ENCODE peak calls at places on chromosome 10, in six cellular contexts. X is upper lobe of left lung, D is A673, H is sigmoid colon, E is GM23338, U is upper lobe of right lung. M is an unnamed sample.

GRCh38 chr10:79142064-79142491 is 73.3 kb downstream of the ZMIZ1 start:
- DNase-seq in X (no peak), E (no peak), U (no peak), D (no peak), H (peak), M (no peak)

GRCh38 chr10:79059859-79060379 is 8.8 kb upstream of the ZMIZ1 start:
- DNase-seq in E (no peak), U (peak), D (no peak), X (no peak), H (peak), M (no peak)

GRCh38 chr10:115082521-115082920 is 10.6 kb upstream of the ATRNL1 start:
- DNase-seq in H (no peak), X (no peak), U (no peak), D (no peak), E (no peak), M (no peak)

GRCh38 chr10:78292987-78293865 is 259.6 kb downstream of the RPS24 start:
- DNase-seq in H (no peak), D (no peak), U (peak), E (peak), X (no peak), M (no peak)

GRCh38 chr10:118504044-118504944 is 91.2 kb downstream of the PRLHR start:
- DNase-seq in H (no peak), D (peak), X (no peak), E (peak), U (no peak), M (no peak)

GRCh38 chr10:73186266-73186665 is 18.3 kb downstream of the FAM149B1 start:
- DNase-seq in U (no peak), D (no peak), H (no peak), E (no peak), X (no peak), M (no peak)

GRCh38 chr10:112278871-112279270 is 4.3 kb upstream of the TECTB start:
- DNase-seq in X (no peak), E (peak), U (no peak), H (no peak), D (no peak), M (no peak)

GRCh38 chr10:123013456-123014419 is 4.9 kb downstream of the ACADSB start:
- DNase-seq in E (no peak), X (peak), U (no peak), H (no peak), D (no peak), M (no peak)

GRCh38 chr10:101782811-101783735 is at the start of gene NPM3:
- DNase-seq in X (peak), H (peak), D (peak), E (peak), U (peak), M (no peak)

GRCh38 chr10:80949785-80950184 is 412.1 kb downstream of the SH2D4B start:
- DNase-seq in H (no peak), U (no peak), X (no peak), D (no peak), E (no peak), M (no peak)

GRCh38 chr10:114328876-114329275 is 75.4 kb downstream of the AFAP1L2 start:
- DNase-seq in H (no peak), U (no peak), X (no peak), E (no peak), D (no peak), M (no peak)

GRCh38 chr10:23818484-23818883 is 379.6 kb downstream of the OTUD1 start:
- DNase-seq in E (peak), X (no peak), D (no peak), U (no peak), H (no peak), M (no peak)

GRCh38 chr10:191703-192518 is 56.7 kb downstream of the ZMYND11 start:
- DNase-seq in D (peak), H (no peak), U (no peak), E (no peak), X (no peak), M (no peak)

GRCh38 chr10:23522345-23522744 is 83.5 kb downstream of the OTUD1 start:
- DNase-seq in H (no peak), U (no peak), X (no peak), E (no peak), D (peak), M (no peak)

GRCh38 chr10:5447611-5448071 is 35.3 kb downstream of the NET1 start:
- DNase-seq in X (no peak), H (no peak), D (no peak), U (no peak), E (no peak), M (no peak)

GRCh38 chr10:5968037-5968680 is 9.2 kb downstream of the IL15RA start:
- DNase-seq in X (no peak), U (no peak), E (no peak), H (peak), D (no peak), M (peak)

GRCh38 chr10:10094700-10095099 is 923.0 kb upstream of the CELF2 start:
- DNase-seq in E (no peak), H (no peak), X (no peak), U (no peak), D (no peak), M (no peak)

GRCh38 chr10:11673346-11674330 is 62.2 kb upstream of the USP6NL start:
- DNase-seq in X (no peak), U (no peak), E (no peak), D (peak), H (no peak), M (no peak)

GRCh38 chr10:68900427-68901105 is 549 bp upstream of the DDX50 start:
- DNase-seq in H (no peak), D (no peak), X (peak), U (peak), E (no peak), M (no peak)

GRCh38 chr10:68899186-68899745 is 1.8 kb upstream of the DDX50 start:
- DNase-seq in H (no peak), X (no peak), E (no peak), U (no peak), D (no peak), M (no peak)

GRCh38 chr10:68897336-68897741 is 3.8 kb upstream of the DDX50 start:
- DNase-seq in E (peak), H (no peak), U (no peak), D (peak), X (no peak), M (no peak)

GRCh38 chr10:68902382-68902781 is 1.3 kb downstream of the DDX50 start:
- DNase-seq in D (no peak), H (no peak), U (no peak), E (no peak), X (no peak), M (no peak)

DNA sequence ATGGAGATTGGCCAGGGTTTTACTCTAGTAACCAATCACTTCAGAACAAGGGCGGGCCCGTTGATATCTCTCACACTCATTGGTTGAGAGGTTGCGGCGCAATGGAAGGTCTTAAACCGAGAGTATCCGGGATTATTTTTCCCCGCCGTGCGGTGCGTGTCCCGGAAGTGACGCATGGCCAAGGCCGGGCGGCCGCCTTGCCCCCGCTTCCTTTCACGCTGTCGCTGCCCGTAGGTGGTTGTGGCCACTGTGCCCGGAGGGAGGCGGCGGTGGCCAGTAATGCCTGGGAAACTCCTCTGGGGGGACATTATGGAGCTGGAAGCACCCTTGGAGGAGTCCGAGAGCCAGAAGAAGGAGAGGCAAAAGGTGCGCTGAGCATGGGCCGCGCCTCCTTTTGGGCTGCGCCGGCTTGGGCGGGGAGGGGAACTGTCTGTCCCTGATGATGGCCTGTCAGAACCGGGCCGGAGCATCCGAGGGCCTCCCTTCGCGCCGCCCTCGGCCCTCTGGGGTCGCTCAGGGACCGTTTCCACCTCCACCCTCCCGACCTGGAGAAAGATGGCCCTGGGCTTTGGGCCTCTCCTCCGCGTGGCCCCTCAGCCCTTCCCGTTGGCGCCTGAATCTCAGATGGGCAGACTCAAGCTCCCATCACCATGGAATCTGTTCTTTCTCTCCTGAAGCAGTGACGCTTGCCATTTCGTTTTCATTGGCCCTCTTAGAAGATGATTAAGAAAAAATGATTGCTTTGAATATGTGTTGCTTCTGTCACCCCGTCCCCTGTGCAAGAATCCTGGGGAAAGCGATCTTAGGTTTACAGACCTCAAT is at the start of gene DDX50:
- DNase-seq in E (peak), U (peak), D (peak), H (peak), X (peak), M (peak)
- TF ChIP-seq CTCF in E (no peak), U (peak), D (no peak), H (no peak), X (no peak), M (peak)

DNA sequence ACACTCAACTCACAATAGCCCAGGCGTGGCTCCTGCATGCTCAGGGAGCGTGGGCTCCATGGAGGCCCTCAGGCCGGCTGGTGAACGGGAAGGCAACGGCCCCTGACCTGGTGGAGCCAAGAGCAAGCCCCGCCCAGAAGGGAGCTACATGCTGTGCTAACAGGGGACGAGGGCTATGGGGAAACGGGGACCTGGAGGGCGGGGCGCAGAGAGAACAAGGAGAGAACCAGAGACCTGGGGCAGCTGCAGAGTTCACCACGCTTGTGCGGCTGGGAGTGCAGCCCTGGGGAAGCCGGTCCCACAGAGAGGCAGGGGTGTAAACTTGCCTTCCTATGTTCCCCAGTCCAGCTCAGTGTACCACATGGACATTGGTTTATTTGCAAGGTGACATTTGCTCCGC is 69.2 kb upstream of the PPP2R2D start:
- DNase-seq in U (peak), D (no peak), X (peak), H (peak), E (no peak), M (no peak)
- TF ChIP-seq CTCF in U (no peak), D (no peak), X (no peak), H (no peak), E (no peak), M (no peak)

DNA sequence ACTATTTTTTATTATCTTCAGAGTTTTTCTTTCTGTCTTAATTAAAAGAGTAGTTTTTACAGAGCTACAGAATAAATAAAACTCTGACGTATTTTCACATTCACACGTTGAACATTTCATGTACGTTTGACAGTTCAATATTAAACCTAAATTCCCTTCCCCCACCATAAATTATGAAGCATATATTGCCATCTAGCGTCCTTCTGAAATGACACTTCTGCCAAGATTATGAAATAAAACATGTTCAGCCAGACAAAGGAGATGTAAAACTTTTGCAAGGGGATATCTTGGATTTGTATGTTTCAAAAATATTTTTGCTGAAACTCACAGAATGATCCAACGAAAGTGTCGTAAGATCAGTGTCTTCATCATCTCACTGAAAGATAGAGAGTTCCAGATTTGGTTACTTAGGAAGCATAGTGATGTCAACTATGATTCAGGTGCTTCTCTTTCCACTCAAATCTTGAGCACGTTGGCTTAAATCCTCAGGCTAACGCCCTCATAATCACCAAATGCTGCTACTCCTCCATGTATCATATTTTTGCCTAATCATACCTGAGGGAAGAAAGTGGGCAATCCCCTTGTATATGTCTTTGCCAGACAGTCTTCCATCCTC is 904.3 kb downstream of the XPNPEP1 start:
- DNase-seq in H (no peak), U (no peak), X (no peak), E (no peak), D (peak), M (no peak)
- TF ChIP-seq CTCF in H (no peak), U (peak), X (no peak), E (no peak), D (peak), M (no peak)

GRCh38 chr10:49161411-49161997 is 26.7 kb downstream of the TMEM273 start:
- DNase-seq in E (peak), D (peak), H (no peak), X (peak), U (no peak), M (no peak)
- TF ChIP-seq CTCF in E (peak), D (peak), H (no peak), X (no peak), U (peak), M (peak)

GRCh38 chr10:35819011-35819410 is 176.9 kb upstream of the FZD8 start:
- DNase-seq in X (no peak), H (no peak), E (no peak), U (no peak), D (no peak), M (no peak)

GRCh38 chr10:35824704-35825103 is 182.6 kb upstream of the FZD8 start:
- DNase-seq in H (no peak), D (no peak), X (no peak), U (no peak), E (no peak), M (no peak)

GRCh38 chr10:35819736-35820135 is 177.6 kb upstream of the FZD8 start:
- DNase-seq in X (no peak), U (no peak), E (no peak), H (no peak), D (no peak), M (no peak)

GRCh38 chr10:35821339-35821911 is 179.3 kb upstream of the FZD8 start:
- DNase-seq in H (no peak), E (no peak), X (no peak), U (no peak), D (peak), M (no peak)

DNA sequence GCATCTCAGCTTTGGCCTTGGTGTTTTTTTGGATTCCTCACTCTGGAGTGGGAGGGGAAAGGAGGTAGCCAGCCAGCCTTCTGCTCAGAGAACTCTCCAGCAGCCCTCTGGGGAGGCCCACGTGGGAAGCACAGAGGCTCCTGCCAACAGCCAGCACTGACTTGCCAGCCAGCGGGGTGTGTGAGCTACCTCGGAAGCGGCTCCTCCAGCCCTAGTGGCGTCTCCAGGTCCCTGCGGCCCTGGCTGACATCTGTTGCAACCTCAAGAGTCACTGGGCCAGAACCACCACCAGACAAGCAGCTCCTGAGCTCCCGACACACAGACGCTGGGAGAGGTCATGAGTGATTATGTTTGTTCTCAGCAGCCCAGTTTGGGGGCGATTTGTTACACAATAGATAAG is 180.2 kb upstream of the FZD8 start:
- DNase-seq in U (peak), H (peak), E (peak), D (peak), X (peak), M (no peak)
- TF ChIP-seq CTCF in U (peak), H (peak), E (peak), D (peak), X (no peak), M (peak)

GRCh38 chr10:110546499-110547105 is 20.9 kb upstream of the SMC3 start:
- DNase-seq in X (no peak), U (no peak), D (no peak), E (no peak), H (no peak), M (no peak)

GRCh38 chr10:110549211-110549610 is 18.3 kb upstream of the SMC3 start:
- DNase-seq in D (no peak), H (no peak), X (no peak), E (no peak), U (no peak), M (no peak)

GRCh38 chr10:110546077-110546476 is 21.4 kb upstream of the SMC3 start:
- DNase-seq in U (no peak), H (no peak), E (no peak), D (no peak), X (no peak), M (no peak)

GRCh38 chr10:110548002-110548401 is 19.5 kb upstream of the SMC3 start:
- DNase-seq in X (no peak), D (no peak), U (no peak), E (peak), H (no peak), M (no peak)

DNA sequence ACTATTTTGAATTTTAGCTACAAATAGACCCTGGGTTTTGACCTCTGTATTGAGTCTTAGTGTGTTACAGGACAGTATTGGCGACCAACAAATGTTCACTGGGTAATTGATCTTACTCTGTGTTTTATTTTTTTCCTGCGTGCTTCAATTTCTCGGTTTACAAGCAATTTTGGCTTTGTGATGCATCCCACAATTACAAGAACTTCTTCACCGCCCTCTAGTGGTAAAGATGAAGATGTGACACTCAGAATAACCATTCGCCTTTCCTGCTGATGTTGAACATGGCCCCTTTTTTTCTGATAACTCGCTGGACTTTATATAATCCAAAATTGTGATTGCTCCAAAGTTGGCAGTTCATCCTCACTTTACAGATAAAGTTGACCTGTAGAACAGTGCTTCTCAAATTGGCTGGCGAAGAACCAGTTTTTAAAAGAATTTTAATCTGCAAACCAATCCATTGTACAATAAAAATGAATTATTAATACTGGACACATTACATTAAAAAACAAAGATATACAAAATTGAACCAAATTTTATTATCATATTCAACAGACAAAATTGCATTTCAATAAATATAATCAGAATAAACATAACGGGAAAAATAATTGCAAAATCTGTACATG is 20.2 kb upstream of the SMC3 start:
- DNase-seq in E (peak), D (peak), H (no peak), X (no peak), U (no peak), M (no peak)
- TF ChIP-seq CTCF in E (peak), D (peak), H (peak), X (peak), U (peak), M (peak)

M was measured in type B pancreatic cell.